ENCODE peak calls at places on chromosomes 3 and 15, in five cellular contexts. Q, C, W, P and G are unnamed samples. For H3K27me3, the result is how much of the 10 kb centered on the place peaks cover.

GRCh38 chr3:188349276-188349962 is 195.5 kb downstream of the LPP start:
- DNase-seq in Q (no peak), C (peak), W (no peak), P (no peak), G (no peak)

GRCh38 chr15:58952751-58953150 is 19.3 kb upstream of the SLTM start:
- DNase-seq in Q (no peak), C (no peak), W (no peak), P (no peak), G (no peak)

GRCh38 chr3:127392146-127392470 is 104.3 kb upstream of the PRR20G start:
- DNase-seq in Q (no peak), C (peak), W (no peak), P (no peak), G (no peak)

GRCh38 chr3:75218577-75218976 is 445.6 kb upstream of the FRG2C start:
- DNase-seq in Q (no peak), C (no peak), W (no peak), P (no peak), G (no peak)

GRCh38 chr15:73751481-73751880 is 1.7 kb downstream of the INSYN1 start:
- DNase-seq in Q (no peak), C (no peak), W (no peak), P (no peak), G (no peak)

GRCh38 chr3:105868450-105868744 is 415 bp downstream of the CBLB start:
- DNase-seq in Q (peak), C (peak), W (no peak), P (peak), G (no peak)

GRCh38 chr3:133574260-133574881 is 885 bp downstream of the CDV3 start:
- DNase-seq in Q (peak), C (peak), W (peak), P (no peak), G (peak)

GRCh38 chr15:29124581-29125381 is 144.8 kb downstream of the NSMCE3 start:
- DNase-seq in Q (no peak), C (peak), W (no peak), P (no peak), G (no peak)

GRCh38 chr3:141240290-141241247 is 8.9 kb downstream of the PXYLP1 start:
- DNase-seq in Q (no peak), C (no peak), W (no peak), P (peak), G (no peak)

GRCh38 chr3:133548090-133548489 is 25.4 kb upstream of the CDV3 start:
- DNase-seq in Q (no peak), C (no peak), W (no peak), P (no peak), G (no peak)

GRCh38 chr3:174387736-174388135 is 471.4 kb upstream of the NAALADL2 start:
- DNase-seq in Q (no peak), C (no peak), W (no peak), P (no peak), G (no peak)

GRCh38 chr3:99505200-99505599 is 133.2 kb upstream of the COL8A1 start:
- DNase-seq in Q (no peak), C (no peak), W (no peak), P (no peak), G (no peak)

GRCh38 chr3:69252631-69253030 is 130.2 kb upstream of the LMOD3 start:
- DNase-seq in Q (no peak), C (no peak), W (no peak), P (no peak), G (no peak)

GRCh38 chr3:64687781-64688515 is at the start of gene ADAMTS9:
- DNase-seq in Q (peak), C (peak), W (no peak), P (no peak), G (no peak)

GRCh38 chr3:88032245-88032644 is 26.6 kb downstream of the CGGBP1 start:
- DNase-seq in Q (no peak), C (no peak), W (no peak), P (no peak), G (no peak)

GRCh38 chr3:64578384-64578783 is 109.4 kb downstream of the ADAMTS9 start:
- DNase-seq in Q (no peak), C (no peak), W (no peak), P (no peak), G (no peak)

GRCh38 chr15:41861736-41862356 is 23.2 kb downstream of the PLA2G4B start:
- DNase-seq in Q (no peak), C (peak), W (no peak), P (no peak), G (no peak)

GRCh38 chr15:26805470-26805869 is 32.6 kb upstream of the GABRB3 start:
- DNase-seq in Q (no peak), C (no peak), W (no peak), P (no peak), G (no peak)

GRCh38 chr15:51738553-51738952 is 1.1 kb upstream of the LYSMD2 start:
- DNase-seq in Q (no peak), C (no peak), W (no peak), P (peak), G (no peak)
- H3K27me3 ChIP-seq in Q (under half), C (half or more), W (under half), P (under half), G (under half)

GRCh38 chr15:76342046-76342381 is 5.4 kb downstream of the ISL2 start:
- DNase-seq in Q (no peak), C (peak), W (no peak), P (no peak), G (peak)
- H3K27me3 ChIP-seq in Q (half or more), C (half or more), W (half or more), P (under half), G (half or more)

GRCh38 chr3:123019591-123019990 is 8.0 kb downstream of the SEMA5B start:
- DNase-seq in Q (no peak), C (no peak), W (no peak), P (no peak), G (no peak)
- H3K27me3 ChIP-seq in Q (under half), C (under half), W (under half), P (under half), G (under half)

GRCh38 chr3:147411777-147412176 is 2.6 kb downstream of the ZIC1 start:
- DNase-seq in Q (no peak), C (peak), W (no peak), P (no peak), G (no peak)
- H3K27me3 ChIP-seq in Q (half or more), C (half or more), W (under half), P (half or more), G (under half)

GRCh38 chr3:194077602-194078001 is 58.3 kb upstream of the HES1 start:
- DNase-seq in Q (no peak), C (no peak), W (no peak), P (no peak), G (no peak)

GRCh38 chr3:194076486-194076885 is 59.5 kb upstream of the HES1 start:
- DNase-seq in Q (no peak), C (no peak), W (no peak), P (no peak), G (no peak)

GRCh38 chr3:194073926-194074325 is 62.0 kb upstream of the HES1 start:
- DNase-seq in Q (no peak), C (no peak), W (no peak), P (no peak), G (no peak)

GRCh38 chr3:194075088-194075615 is 60.8 kb upstream of the HES1 start:
- DNase-seq in Q (no peak), C (no peak), W (no peak), P (no peak), G (no peak)

DNA sequence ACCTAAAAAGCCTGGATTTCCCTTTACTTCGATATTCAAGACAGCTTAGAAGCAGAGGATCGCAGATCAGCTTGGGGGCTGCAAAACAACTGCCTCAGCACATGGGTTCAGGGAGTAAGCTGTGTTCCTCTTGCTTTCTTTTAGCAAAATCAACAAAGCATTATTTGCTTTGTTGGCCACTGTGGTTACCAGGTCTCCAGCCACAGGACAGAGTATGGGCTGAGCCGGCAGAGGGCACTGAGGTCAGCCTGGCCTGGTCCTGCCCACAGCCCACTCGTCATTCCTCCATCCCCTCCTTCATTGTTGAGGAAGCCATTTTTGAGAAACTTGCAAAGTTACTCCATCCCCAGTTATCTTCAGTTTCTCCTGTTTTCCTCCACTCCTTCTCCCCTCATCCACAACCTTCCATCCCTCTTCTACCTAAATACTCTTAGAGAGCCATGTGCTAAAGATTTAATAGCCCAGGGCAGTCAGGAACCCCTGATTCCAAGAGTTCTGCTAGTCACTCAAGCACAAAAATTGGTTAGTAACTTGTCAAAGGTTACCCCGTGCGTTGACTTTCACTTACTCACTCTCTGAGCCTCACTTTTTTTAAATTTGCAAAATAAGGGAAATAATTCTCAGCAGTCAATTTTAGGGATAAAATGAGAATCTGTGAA is 60.0 kb upstream of the HES1 start:
- DNase-seq in Q (no peak), C (peak), W (no peak), P (no peak), G (no peak)
- H3K27me3 ChIP-seq in Q (under half), C (under half), W (under half), P (under half), G (under half)

GRCh38 chr3:97958396-97958795 is 13.8 kb downstream of the RIOX2 start:
- DNase-seq in Q (no peak), C (no peak), W (no peak), P (no peak), G (no peak)

GRCh38 chr3:97958796-97959195 is 13.4 kb downstream of the RIOX2 start:
- DNase-seq in Q (no peak), C (no peak), W (no peak), P (no peak), G (no peak)

GRCh38 chr3:97961276-97961623 is 11.0 kb downstream of the RIOX2 start:
- DNase-seq in Q (no peak), C (no peak), W (no peak), P (no peak), G (no peak)

GRCh38 chr3:97960561-97961275 is 11.5 kb downstream of the RIOX2 start:
- DNase-seq in Q (no peak), C (no peak), W (no peak), P (no peak), G (no peak)

GRCh38 chr3:97959863-97960262 is 12.4 kb downstream of the RIOX2 start:
- DNase-seq in Q (no peak), C (no peak), W (no peak), P (no peak), G (no peak)
- H3K27me3 ChIP-seq in Q (under half), C (under half), W (under half), P (under half), G (under half)